ENCODE peak calls at places on chromosomes 11 and 22, in six cellular contexts. C is hepatocyte, I is PC-3, Y is GM23338, V is neural progenitor cell, L is GM23248. B is an unnamed sample.

GRCh38 chr11:130511765-130512164 is 63.3 kb downstream of the ADAMTS15 start:
- DNase-seq in L (peak; percentile 65), V (no peak), Y (no peak), C (no peak), I (peak; percentile 98), B (no peak)

GRCh38 chr11:102615894-102616432 is 9.2 kb downstream of the MMP20 start:
- DNase-seq in Y (no peak), V (no peak), L (no peak), C (no peak), I (no peak), B (no peak)

GRCh38 chr22:44920183-44920582 is 89.6 kb downstream of the PHF21B start:
- DNase-seq in L (no peak), C (no peak), Y (no peak), I (no peak), V (no peak), B (no peak)

GRCh38 chr11:34501500-34501899 is 12.1 kb downstream of the ELF5 start:
- DNase-seq in Y (no peak), L (peak; percentile 88), C (peak; percentile 46), V (peak; percentile 26), I (peak; percentile 82), B (no peak)

GRCh38 chr11:12430912-12431311 is 53.5 kb downstream of the PARVA start:
- DNase-seq in Y (no peak), I (peak; percentile 75), L (peak; percentile 94), V (no peak), C (peak; percentile 64), B (no peak)

GRCh38 chr11:85109141-85109540 is 518.0 kb downstream of the DLG2 start:
- DNase-seq in I (no peak), C (no peak), L (no peak), Y (no peak), V (no peak), B (peak; percentile 4)

GRCh38 chr11:76762867-76763572 is 20.1 kb upstream of the TSKU start:
- DNase-seq in Y (no peak), I (no peak), L (no peak), V (no peak), C (no peak), B (no peak)

GRCh38 chr11:133928628-133929059 is 28.1 kb downstream of the IGSF9B start:
- DNase-seq in C (no peak), L (peak; percentile 14), V (no peak), I (peak; percentile 43), Y (peak; percentile 28), B (no peak)

GRCh38 chr11:74707602-74708510 is 23.4 kb downstream of the CHRDL2 start:
- DNase-seq in I (no peak), Y (no peak), V (no peak), C (no peak), L (no peak), B (no peak)

GRCh38 chr11:45079943-45080719 is 66.3 kb upstream of the PRDM11 start:
- DNase-seq in C (no peak), V (no peak), L (no peak), Y (no peak), I (no peak), B (peak; percentile 94)

GRCh38 chr22:48736593-48737460 is 1090.8 kb downstream of the BRD1 start:
- DNase-seq in I (no peak), Y (no peak), L (no peak), C (no peak), V (no peak), B (no peak)

GRCh38 chr11:133966924-133967598 is 10.3 kb upstream of the IGSF9B start:
- DNase-seq in Y (peak; percentile 83), C (no peak), I (no peak), V (peak; percentile 67), L (peak; percentile 40), B (no peak)

GRCh38 chr22:21766933-21767462 is 31.4 kb upstream of the YPEL1 start:
- DNase-seq in Y (no peak), L (no peak), I (no peak), V (no peak), C (no peak), B (peak; percentile 30)

GRCh38 chr22:48106715-48107259 is 1344.3 kb downstream of the TBC1D22A start:
- DNase-seq in Y (no peak), V (no peak), L (no peak), I (no peak), C (no peak), B (no peak)

GRCh38 chr11:130418756-130419155 is 9.7 kb downstream of the ADAMTS8 start:
- DNase-seq in I (no peak), L (peak; percentile 42), Y (no peak), V (no peak), C (no peak), B (no peak)

GRCh38 chr22:26169312-26170111 is at the start of gene SEZ6L:
- DNase-seq in V (peak; percentile 80), I (no peak), C (peak; percentile 22), L (peak; percentile 1), Y (peak; percentile 79), B (no peak)

GRCh38 chr11:109138200-109138599 is 283.8 kb upstream of the C11orf87 start:
- DNase-seq in L (peak; percentile 15), V (no peak), C (no peak), I (peak; percentile 70), Y (no peak), B (no peak)

GRCh38 chr22:27637604-27638003 is 164.0 kb downstream of the MN1 start:
- DNase-seq in C (no peak), I (peak; percentile 16), V (no peak), L (peak; percentile 67), Y (no peak), B (no peak)

GRCh38 chr11:31921066-31921465 is 109.9 kb upstream of the PAX6 start:
- DNase-seq in I (no peak), V (no peak), Y (no peak), L (no peak), C (no peak), B (no peak)

GRCh38 chr22:43889366-43890253 is 2.2 kb downstream of the PNPLA5 start:
- DNase-seq in Y (peak; percentile 24), I (peak; percentile 19), C (no peak), L (peak; percentile 46), V (peak; percentile 40), B (no peak)

GRCh38 chr22:29098296-29098695 is 25.5 kb downstream of the KREMEN1 start:
- DNase-seq in C (no peak), L (no peak), I (no peak), Y (no peak), V (no peak), B (no peak)

GRCh38 chr11:3149852-3150188 is 15.3 kb downstream of the OSBPL5 start:
- DNase-seq in L (no peak), Y (no peak), I (no peak), V (no peak), C (no peak), B (no peak)
- H3K4me1 ChIP-seq in L (peaks cover 39% of the 10 kb centered on the region), Y (peaks cover 4% of the 10 kb centered on the region), I (no peaks in the 10 kb centered on the region), V (peaks cover 26% of the 10 kb centered on the region), C (peaks cover 31% of the 10 kb centered on the region), B (no peaks in the 10 kb centered on the region)

DNA sequence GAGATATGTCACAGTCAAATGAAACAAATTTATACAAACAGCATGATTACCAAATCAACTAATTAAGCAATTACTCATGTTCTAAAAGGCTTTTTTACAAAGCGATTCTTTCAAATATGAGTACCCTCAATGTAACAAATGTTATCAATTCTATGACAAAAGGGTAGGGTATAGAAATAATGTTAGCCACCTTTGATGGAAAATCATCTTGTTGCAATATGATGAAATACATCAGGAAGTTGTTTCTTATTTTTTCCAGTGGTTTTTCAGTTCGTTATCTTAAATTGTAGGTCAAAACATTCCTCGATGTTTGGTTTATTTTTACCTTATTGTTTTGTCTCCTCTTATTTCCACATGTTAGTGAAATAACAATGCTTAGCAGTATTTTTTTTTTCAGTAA is 6.5 kb downstream of the ARHGEF12 start:
- DNase-seq in Y (no peak), C (no peak), L (no peak), I (no peak), V (no peak), B (no peak)
- H3K4me2 ChIP-seq in Y (no peak overlapping the region), C (no peak overlapping the region), L (no peak overlapping the region), I (no peak overlapping the region), V (no peak overlapping the region), B (no peak overlapping the region)

GRCh38 chr11:2788751-2789140 is 89.0 kb upstream of the KCNQ1OT1 start:
- DNase-seq in C (no peak), V (no peak), I (no peak), Y (no peak), L (no peak), B (no peak)

GRCh38 chr11:2789791-2790580 is 90.2 kb upstream of the KCNQ1OT1 start:
- DNase-seq in L (no peak), C (no peak), Y (no peak), I (no peak), V (no peak), B (no peak)

GRCh38 chr11:2790581-2790925 is 90.8 kb upstream of the KCNQ1OT1 start:
- DNase-seq in L (no peak), Y (no peak), I (no peak), C (no peak), V (no peak), B (no peak)

GRCh38 chr11:2789331-2789730 is 89.5 kb upstream of the KCNQ1OT1 start:
- DNase-seq in I (no peak), L (no peak), V (no peak), C (no peak), Y (no peak), B (no peak)

GRCh38 chr11:2787816-2788750 is 88.3 kb upstream of the KCNQ1OT1 start:
- DNase-seq in Y (peak; percentile 47), C (peak; percentile 65), L (no peak), I (no peak), V (peak; percentile 53), B (no peak)
- TF ChIP-seq EZH2phosphoT487 in Y (no peak), C (no peak), L (no peak), I (no peak), V (no peak), B (no peak)

DNA sequence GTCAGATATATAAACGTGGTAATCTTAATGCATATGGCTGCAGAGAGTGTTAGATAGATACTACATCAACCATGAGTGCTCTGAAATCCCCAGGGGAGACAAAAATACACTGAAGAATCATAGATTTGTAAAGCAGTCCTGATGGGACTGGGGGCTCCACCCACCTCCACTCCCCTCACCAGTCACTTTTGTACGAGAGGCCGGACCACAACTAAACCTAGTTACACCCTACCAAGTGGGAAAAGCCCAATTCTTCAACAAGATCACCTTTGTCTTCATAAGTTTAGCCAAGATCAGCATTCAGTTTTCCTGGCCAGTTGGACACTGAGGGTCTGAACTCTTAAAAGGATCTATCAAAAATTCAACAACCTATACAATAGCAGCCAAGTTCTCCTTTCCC is 1.5 kb downstream of the SF1 start:
- DNase-seq in V (no peak), Y (no peak), I (no peak), L (no peak), C (no peak), B (no peak)
- H3K4me1 ChIP-seq in V (peaks cover 28% of the 10 kb centered on the region), Y (peaks cover 10% of the 10 kb centered on the region), I (peaks cover 25% of the 10 kb centered on the region), L (peaks cover 25% of the 10 kb centered on the region), C (peaks cover 15% of the 10 kb centered on the region), B (peaks cover 70% of the 10 kb centered on the region)

DNA sequence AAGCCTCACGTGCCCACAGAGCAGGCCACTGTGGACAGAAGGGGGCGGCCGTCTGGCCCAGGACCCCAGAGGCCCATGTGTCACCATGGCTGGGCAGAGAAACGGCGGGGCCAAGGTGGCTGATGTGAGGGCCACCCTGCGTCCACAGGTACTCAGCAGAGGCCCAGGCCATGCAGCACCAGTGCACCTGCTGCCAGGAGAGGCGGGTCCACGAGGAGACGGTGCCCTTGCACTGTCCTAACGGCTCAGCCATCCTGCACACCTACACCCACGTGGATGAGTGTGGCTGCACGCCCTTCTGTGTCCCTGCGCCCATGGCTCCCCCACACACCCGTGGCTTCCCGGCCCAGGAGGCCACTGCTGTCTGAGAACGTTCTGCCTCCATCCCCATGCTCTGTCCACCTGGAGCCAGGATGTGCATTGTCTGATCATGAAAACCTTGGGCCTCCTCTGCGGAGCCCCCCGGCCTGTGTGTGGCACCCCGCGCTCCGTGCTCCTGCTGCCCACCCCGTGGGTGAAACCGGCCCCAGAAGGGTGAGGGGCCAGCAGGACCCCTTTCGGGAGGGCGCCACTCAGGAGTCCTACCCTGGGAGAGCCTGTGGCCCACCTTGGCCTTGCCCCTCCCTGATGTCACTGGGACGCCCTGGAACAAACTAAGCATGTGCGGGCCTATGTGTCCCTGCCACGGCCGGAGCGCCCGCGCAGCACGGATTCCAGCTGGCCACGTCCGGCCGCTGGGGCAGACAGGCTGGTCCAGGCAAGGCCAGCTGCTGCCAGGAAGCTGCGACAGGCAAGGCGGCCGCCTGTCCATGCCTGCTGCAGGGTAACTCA is 38.6 kb downstream of the MUC5B start:
- DNase-seq in C (no peak), Y (no peak), I (no peak), L (no peak), V (no peak), B (no peak)
- H3K4me2 ChIP-seq in C (no peak overlapping the region), Y (no peak overlapping the region), I (peak overlapping the region; percentile 82), L (no peak overlapping the region), V (peak overlapping the region; percentile 94), B (peak overlapping the region; percentile 76)

B was measured in OCI-LY7.